ENCODE peak calls at places on chromosomes 1 and 21, in nine cellular contexts. H is thyroid gland; Z is fibroblast of lung; N is activated CD8-positive, alpha-beta T cell treated with anti-CD3 and anti-CD28 coated beads for 36 hours; O is colonic mucosa; D is HFF-Myc; R is esophagus squamous epithelium; P is brain microvascular endothelial cell; T is GM12878. Q is an unnamed sample.

GRCh38 chr1:216193839-216194443 is 229.3 kb downstream of the USH2A start:
- DNase-seq in H (no peak), Z (no peak), N (no peak), O (no peak), D (no peak), R (no peak), P (no peak), T (no peak), Q (no peak)

GRCh38 chr1:74964508-74964907 is 169.7 kb upstream of the LHX8 start:
- DNase-seq in H (peak), Z (peak), N (no peak), O (no peak), D (no peak), R (no peak), P (no peak), T (no peak), Q (peak)

GRCh38 chr1:204909109-204909508 is 38.4 kb downstream of the NFASC start:
- DNase-seq in H (no peak), Z (peak), N (no peak), O (no peak), D (no peak), R (no peak), P (no peak), T (no peak), Q (no peak)

GRCh38 chr1:161106434-161106833 is 8.3 kb downstream of the KLHDC9 start:
- DNase-seq in H (no peak), Z (no peak), N (no peak), O (no peak), D (no peak), R (no peak), P (no peak), T (no peak), Q (no peak)

GRCh38 chr1:2969870-2970291 is 51.4 kb upstream of the ACTRT2 start:
- DNase-seq in H (no peak), Z (no peak), N (no peak), O (no peak), D (no peak), R (no peak), P (no peak), T (no peak), Q (no peak)

GRCh38 chr21:25342811-25343210 is 264.5 kb downstream of the MRPL39 start:
- DNase-seq in H (no peak), Z (peak), N (no peak), O (no peak), D (no peak), R (no peak), P (no peak), T (no peak), Q (peak)

GRCh38 chr1:166235728-166236127 is 68.9 kb upstream of the FAM78B start:
- DNase-seq in H (no peak), Z (no peak), N (no peak), O (no peak), D (no peak), R (no peak), P (no peak), T (no peak), Q (no peak)

GRCh38 chr1:231774719-231775322 is 148.2 kb downstream of the DISC1 start:
- DNase-seq in H (no peak), Z (no peak), N (no peak), O (no peak), D (no peak), R (no peak), P (no peak), T (no peak), Q (no peak)

GRCh38 chr1:94926365-94926914 is 470 bp downstream of the CNN3 start:
- DNase-seq in H (peak), Z (peak), N (peak), O (peak), D (no peak), R (no peak), P (no peak), T (no peak), Q (no peak)

GRCh38 chr21:31383770-31384169 is 39.7 kb upstream of the TIAM1 start:
- DNase-seq in H (no peak), Z (no peak), N (no peak), O (no peak), D (no peak), R (no peak), P (no peak), T (no peak), Q (no peak)

GRCh38 chr1:6358757-6359567 is 34.6 kb downstream of the ACOT7 start:
- DNase-seq in H (no peak), Z (peak), N (peak), O (peak), D (peak), R (no peak), P (peak), T (no peak), Q (no peak)

GRCh38 chr1:228039986-228040385 is 33.2 kb downstream of the WNT3A start:
- DNase-seq in H (no peak), Z (no peak), N (no peak), O (no peak), D (no peak), R (no peak), P (no peak), T (no peak), Q (no peak)

GRCh38 chr1:170620164-170620563 is 43.8 kb upstream of the PRRX1 start:
- DNase-seq in H (no peak), Z (peak), N (no peak), O (no peak), D (peak), R (no peak), P (no peak), T (no peak), Q (no peak)

GRCh38 chr1:61285371-61285885 is 203.1 kb downstream of the NFIA start:
- DNase-seq in H (no peak), Z (peak), N (no peak), O (no peak), D (no peak), R (no peak), P (no peak), T (no peak), Q (no peak)
- TF ChIP-seq CTCF in H (no peak), Z (no peak), N (no peak), O (no peak), D (no peak), R (no peak), P (no peak), T (no peak), Q (peak)

DNA sequence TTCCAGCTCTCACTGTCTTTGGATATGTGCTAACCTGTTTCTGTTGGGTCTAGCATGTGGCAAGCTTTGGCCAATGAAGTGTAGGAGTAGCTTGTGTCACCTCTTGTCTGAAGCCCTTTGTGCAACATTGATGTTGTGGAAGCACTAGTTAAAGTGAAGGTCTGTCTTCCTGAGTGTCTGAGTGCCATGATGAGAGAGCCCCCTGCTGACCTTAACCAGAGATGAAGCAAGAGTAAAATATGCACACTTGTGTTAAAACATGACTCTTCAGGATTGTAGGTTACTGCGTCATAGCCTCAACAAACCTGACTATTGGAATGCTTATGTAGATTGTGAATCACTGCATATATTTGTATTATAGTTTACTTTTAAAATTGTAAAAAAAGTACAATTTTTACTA is 103.7 kb downstream of the NCAM2 start:
- DNase-seq in H (no peak), Z (peak), N (peak), O (no peak), D (no peak), R (no peak), P (peak), T (no peak), Q (peak)
- TF ChIP-seq CTCF in H (no peak), Z (peak), N (no peak), O (no peak), D (no peak), R (no peak), P (peak), T (no peak), Q (no peak)

DNA sequence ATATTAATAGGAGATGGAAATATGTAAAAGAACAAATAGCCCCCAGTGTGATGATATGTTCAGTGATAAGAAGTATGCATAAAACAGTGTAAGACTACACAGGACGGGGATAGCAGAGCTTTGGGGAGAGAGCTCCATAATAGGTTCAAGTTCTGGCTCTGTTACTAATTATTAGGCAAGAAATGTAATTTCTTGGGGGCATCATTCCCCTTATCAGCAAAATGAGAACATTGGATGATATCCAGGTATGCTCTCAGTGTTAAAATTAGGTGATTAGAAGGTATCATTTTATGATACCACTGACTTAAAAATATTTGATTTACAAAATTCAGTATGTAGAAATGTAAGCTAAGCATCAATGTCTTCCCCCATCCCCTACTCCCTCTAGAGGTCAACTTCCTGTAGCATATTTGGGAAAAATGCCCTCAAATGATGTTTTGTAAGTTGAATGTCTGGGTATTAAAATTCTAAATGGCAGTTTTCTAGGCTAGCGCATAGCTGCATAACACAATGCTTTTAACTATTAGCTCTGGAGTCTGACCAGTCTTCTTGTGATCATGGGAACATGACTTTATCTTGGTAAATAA is 585.7 kb upstream of the CAMK1G start:
- DNase-seq in H (no peak), Z (peak), N (no peak), O (no peak), D (peak), R (no peak), P (no peak), T (no peak), Q (no peak)
- TF ChIP-seq CTCF in H (peak), Z (peak), N (no peak), O (peak), D (peak), R (peak), P (peak), T (peak), Q (peak)

GRCh38 chr1:107464827-107465226 is 324.0 kb downstream of the NTNG1 start:
- DNase-seq in H (no peak), Z (no peak), N (no peak), O (no peak), D (no peak), R (no peak), P (no peak), T (no peak), Q (no peak)
- TF ChIP-seq CTCF in H (no peak), Z (no peak), N (no peak), O (no peak), D (no peak), R (no peak), P (peak), T (no peak), Q (peak)

GRCh38 chr21:36856643-36857042 is 109.8 kb downstream of the HLCS start:
- DNase-seq in H (no peak), Z (no peak), N (no peak), O (no peak), D (no peak), R (no peak), P (no peak), T (no peak), Q (no peak)

GRCh38 chr21:36851121-36851520 is 115.3 kb downstream of the HLCS start:
- DNase-seq in H (no peak), Z (no peak), N (no peak), O (no peak), D (no peak), R (no peak), P (no peak), T (no peak), Q (no peak)

GRCh38 chr21:36852864-36853263 is 113.6 kb downstream of the HLCS start:
- DNase-seq in H (no peak), Z (no peak), N (no peak), O (no peak), D (no peak), R (no peak), P (no peak), T (no peak), Q (no peak)

GRCh38 chr21:36852293-36852692 is 114.2 kb downstream of the HLCS start:
- DNase-seq in H (no peak), Z (no peak), N (no peak), O (no peak), D (no peak), R (no peak), P (no peak), T (no peak), Q (no peak)

DNA sequence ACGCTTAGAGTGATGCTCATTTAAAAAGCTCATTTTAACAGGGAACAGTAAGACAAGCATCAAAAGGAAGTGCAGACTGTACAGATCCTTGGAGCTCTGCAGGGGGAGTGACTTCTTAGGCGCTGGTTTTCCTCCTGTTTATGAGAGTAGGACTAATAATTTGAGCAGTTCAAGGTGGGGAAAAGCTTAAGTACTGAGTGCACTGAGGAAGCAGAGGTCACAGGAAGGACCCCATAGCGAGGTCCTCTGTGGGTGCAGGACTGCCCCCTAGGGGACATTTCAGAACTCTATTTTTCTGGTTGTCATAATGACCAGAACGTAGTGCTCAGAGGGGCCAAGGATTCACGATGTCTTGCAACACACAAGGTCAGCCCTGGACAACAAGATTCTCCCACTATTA is 112.1 kb downstream of the HLCS start:
- DNase-seq in H (no peak), Z (no peak), N (peak), O (peak), D (no peak), R (no peak), P (peak), T (no peak), Q (no peak)
- TF ChIP-seq CTCF in H (peak), Z (peak), N (peak), O (peak), D (peak), R (peak), P (peak), T (peak), Q (peak)

GRCh38 chr1:88998716-88999115 is 6.3 kb upstream of the KYAT3 start:
- DNase-seq in H (peak), Z (peak), N (peak), O (no peak), D (peak), R (no peak), P (peak), T (no peak), Q (peak)
- TF ChIP-seq CTCF in H (peak), Z (peak), N (peak), O (peak), D (no peak), R (peak), P (peak), T (peak), Q (peak)

GRCh38 chr21:36989699-36990507 is 16.6 kb upstream of the RIPPLY3 start:
- DNase-seq in H (peak), Z (peak), N (peak), O (peak), D (peak), R (peak), P (peak), T (peak), Q (peak)

GRCh38 chr21:36992671-36993070 is 13.8 kb upstream of the RIPPLY3 start:
- DNase-seq in H (peak), Z (no peak), N (no peak), O (no peak), D (no peak), R (no peak), P (no peak), T (no peak), Q (no peak)

GRCh38 chr21:36999131-36999898 is 7.2 kb upstream of the RIPPLY3 start:
- DNase-seq in H (no peak), Z (no peak), N (no peak), O (no peak), D (no peak), R (no peak), P (no peak), T (no peak), Q (no peak)

GRCh38 chr21:36990508-36991205 is 15.8 kb upstream of the RIPPLY3 start:
- DNase-seq in H (no peak), Z (no peak), N (no peak), O (no peak), D (no peak), R (no peak), P (no peak), T (no peak), Q (peak)

GRCh38 chr21:36994501-36995189 is 11.9 kb upstream of the RIPPLY3 start:
- DNase-seq in H (peak), Z (peak), N (peak), O (no peak), D (no peak), R (no peak), P (no peak), T (no peak), Q (no peak)
- TF ChIP-seq CTCF in H (no peak), Z (peak), N (no peak), O (no peak), D (no peak), R (no peak), P (no peak), T (no peak), Q (no peak)

DNA sequence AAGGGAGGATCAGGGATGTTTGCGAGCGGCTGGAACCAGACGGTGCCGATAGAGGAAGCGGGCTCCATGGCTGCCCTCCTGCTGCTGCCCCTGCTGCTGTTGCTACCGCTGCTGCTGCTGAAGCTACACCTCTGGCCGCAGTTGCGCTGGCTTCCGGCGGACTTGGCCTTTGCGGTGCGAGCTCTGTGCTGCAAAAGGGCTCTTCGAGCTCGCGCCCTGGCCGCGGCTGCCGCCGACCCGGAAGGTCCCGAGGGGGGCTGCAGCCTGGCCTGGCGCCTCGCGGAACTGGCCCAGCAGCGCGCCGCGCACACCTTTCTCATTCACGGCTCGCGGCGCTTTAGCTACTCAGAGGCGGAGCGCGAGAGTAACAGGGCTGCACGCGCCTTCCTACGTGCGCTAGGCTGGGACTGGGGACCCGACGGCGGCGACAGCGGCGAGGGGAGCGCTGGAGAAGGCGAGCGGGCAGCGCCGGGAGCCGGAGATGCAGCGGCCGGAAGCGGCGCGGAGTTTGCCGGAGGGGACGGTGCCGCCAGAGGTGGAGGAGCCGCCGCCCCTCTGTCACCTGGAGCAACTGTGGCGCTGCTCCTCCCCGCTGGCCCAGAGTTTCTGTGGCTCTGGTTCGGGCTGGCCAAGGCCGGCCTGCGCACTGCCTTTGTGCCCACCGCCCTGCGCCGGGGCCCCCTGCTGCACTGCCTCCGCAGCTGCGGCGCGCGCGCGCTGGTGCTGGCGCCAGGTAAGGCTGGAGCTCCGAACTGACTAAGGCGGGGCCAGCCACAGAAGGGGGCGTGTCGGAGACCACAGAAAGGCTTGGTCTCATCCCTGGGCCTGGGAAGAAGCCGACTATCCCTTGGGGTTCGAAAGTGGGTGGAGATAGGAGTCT is 465 bp downstream of the SLC27A3 start:
- DNase-seq in H (peak), Z (peak), N (peak), O (peak), D (no peak), R (no peak), P (peak), T (no peak), Q (peak)
- TF ChIP-seq CTCF in H (no peak), Z (no peak), N (no peak), O (no peak), D (no peak), R (peak), P (no peak), T (no peak), Q (peak)

GRCh38 chr1:23610677-23611076 is 51.4 kb upstream of the ID3 start:
- DNase-seq in H (no peak), Z (no peak), N (no peak), O (no peak), D (no peak), R (no peak), P (no peak), T (no peak), Q (no peak)
- TF ChIP-seq CTCF in H (no peak), Z (no peak), N (no peak), O (no peak), D (no peak), R (no peak), P (no peak), T (no peak), Q (no peak)

GRCh38 chr1:168637350-168637991 is 61.1 kb downstream of the XCL1 start:
- DNase-seq in H (no peak), Z (no peak), N (no peak), O (no peak), D (no peak), R (no peak), P (no peak), T (no peak), Q (peak)
- TF ChIP-seq CTCF in H (peak), Z (peak), N (peak), O (peak), D (peak), R (peak), P (peak), T (peak), Q (peak)

Q was measured in foreskin keratinocyte.